ENCODE peak calls at places on chromosomes 12 and 14, in seven cellular contexts. One of them, this sample, is unnamed.

GRCh38 chr12:21155517-21156351 is 24.7 kb downstream of the SLCO1B1 start:
- DNase-seq in H1: no peak
- DNase-seq in mesendoderm: no peak
- DNase-seq in H9: no peak
- DNase-seq in mesenchymal stem cell: no peak
- DNase-seq in neuronal stem cell: no peak
- DNase-seq in IMR-90: no peak
- DNase-seq in this sample: no peak

GRCh38 chr12:5512585-5512970 is 80.7 kb downstream of the NTF3 start:
- DNase-seq in mesendoderm: no peak
- DNase-seq in H9: peak; percentile 35
- DNase-seq in mesenchymal stem cell: no peak
- DNase-seq in H1: no peak
- DNase-seq in neuronal stem cell: no peak
- DNase-seq in IMR-90: no peak
- DNase-seq in this sample: no peak

GRCh38 chr12:77861317-77861716 is 30.6 kb downstream of the NAV3 start:
- DNase-seq in neuronal stem cell: no peak
- DNase-seq in H9: no peak
- DNase-seq in H1: no peak
- DNase-seq in mesenchymal stem cell: no peak
- DNase-seq in mesendoderm: no peak
- DNase-seq in IMR-90: no peak
- DNase-seq in this sample: no peak

GRCh38 chr12:111014547-111014946 is 94.2 kb upstream of the MYL2 start:
- DNase-seq in H9: no peak
- DNase-seq in mesenchymal stem cell: no peak
- DNase-seq in mesendoderm: peak; percentile 37
- DNase-seq in neuronal stem cell: no peak
- DNase-seq in H1: no peak
- DNase-seq in IMR-90: no peak
- DNase-seq in this sample: no peak

GRCh38 chr12:56242986-56243385 is 13.1 kb downstream of the SLC39A5 start:
- DNase-seq in neuronal stem cell: no peak
- DNase-seq in mesendoderm: no peak
- DNase-seq in mesenchymal stem cell: no peak
- DNase-seq in H1: no peak
- DNase-seq in IMR-90: no peak
- DNase-seq in H9: no peak
- DNase-seq in this sample: no peak

GRCh38 chr14:90428676-90429075 is 31.8 kb downstream of the CALM1 start:
- DNase-seq in H1: no peak
- DNase-seq in mesenchymal stem cell: no peak
- DNase-seq in mesendoderm: no peak
- DNase-seq in neuronal stem cell: no peak
- DNase-seq in H9: no peak
- DNase-seq in IMR-90: no peak
- DNase-seq in this sample: no peak

GRCh38 chr12:27274706-27275105 is 30.6 kb downstream of the STK38L start:
- DNase-seq in mesendoderm: no peak
- DNase-seq in IMR-90: peak; percentile 31
- DNase-seq in H1: no peak
- DNase-seq in neuronal stem cell: no peak
- DNase-seq in mesenchymal stem cell: no peak
- DNase-seq in H9: no peak
- DNase-seq in this sample: no peak

GRCh38 chr14:94769413-94770250 is at the start of gene GSC:
- DNase-seq in mesendoderm: peak; percentile 58
- DNase-seq in IMR-90: peak; percentile 5
- DNase-seq in H1: no peak
- DNase-seq in H9: peak; percentile 83
- DNase-seq in mesenchymal stem cell: peak; percentile 16
- DNase-seq in neuronal stem cell: no peak
- DNase-seq in this sample: no peak

GRCh38 chr12:88223519-88223918 is 81.4 kb downstream of the TMTC3 start:
- DNase-seq in mesenchymal stem cell: no peak
- DNase-seq in mesendoderm: no peak
- DNase-seq in H1: no peak
- DNase-seq in neuronal stem cell: no peak
- DNase-seq in H9: no peak
- DNase-seq in IMR-90: no peak
- DNase-seq in this sample: no peak

GRCh38 chr12:2301531-2302461 is 249.0 kb downstream of the CACNA1C start:
- DNase-seq in neuronal stem cell: no peak
- DNase-seq in mesenchymal stem cell: peak; percentile 52
- DNase-seq in mesendoderm: no peak
- DNase-seq in IMR-90: peak; percentile 80
- DNase-seq in H1: no peak
- DNase-seq in H9: no peak
- DNase-seq in this sample: no peak

GRCh38 chr12:68501226-68501625 is 109.5 kb upstream of the RAP1B start:
- DNase-seq in mesenchymal stem cell: no peak
- DNase-seq in H9: no peak
- DNase-seq in IMR-90: no peak
- DNase-seq in mesendoderm: no peak
- DNase-seq in H1: no peak
- DNase-seq in neuronal stem cell: no peak
- DNase-seq in this sample: no peak

GRCh38 chr12:90404071-90404470 is 550.9 kb downstream of the CCER1 start:
- DNase-seq in IMR-90: no peak
- DNase-seq in neuronal stem cell: no peak
- DNase-seq in mesendoderm: no peak
- DNase-seq in H1: no peak
- DNase-seq in H9: no peak
- DNase-seq in mesenchymal stem cell: no peak
- DNase-seq in this sample: no peak

GRCh38 chr12:59119676-59120075 is 199.4 kb upstream of the LRIG3 start:
- DNase-seq in mesendoderm: no peak
- DNase-seq in neuronal stem cell: no peak
- DNase-seq in IMR-90: peak; percentile 39
- DNase-seq in H9: no peak
- DNase-seq in mesenchymal stem cell: peak; percentile 16
- DNase-seq in H1: no peak
- DNase-seq in this sample: peak; percentile 6

GRCh38 chr14:34250959-34251358 is 211.1 kb downstream of the SPTSSA start:
- DNase-seq in H1: no peak
- DNase-seq in mesendoderm: no peak
- DNase-seq in neuronal stem cell: no peak
- DNase-seq in mesenchymal stem cell: no peak
- DNase-seq in H9: no peak
- DNase-seq in IMR-90: no peak
- DNase-seq in this sample: no peak

GRCh38 chr12:100845095-100845494 is 50.5 kb downstream of the ANO4 start:
- DNase-seq in mesendoderm: no peak
- DNase-seq in H1: no peak
- DNase-seq in IMR-90: no peak
- DNase-seq in H9: no peak
- DNase-seq in neuronal stem cell: no peak
- DNase-seq in mesenchymal stem cell: no peak
- DNase-seq in this sample: peak; percentile 70

DNA sequence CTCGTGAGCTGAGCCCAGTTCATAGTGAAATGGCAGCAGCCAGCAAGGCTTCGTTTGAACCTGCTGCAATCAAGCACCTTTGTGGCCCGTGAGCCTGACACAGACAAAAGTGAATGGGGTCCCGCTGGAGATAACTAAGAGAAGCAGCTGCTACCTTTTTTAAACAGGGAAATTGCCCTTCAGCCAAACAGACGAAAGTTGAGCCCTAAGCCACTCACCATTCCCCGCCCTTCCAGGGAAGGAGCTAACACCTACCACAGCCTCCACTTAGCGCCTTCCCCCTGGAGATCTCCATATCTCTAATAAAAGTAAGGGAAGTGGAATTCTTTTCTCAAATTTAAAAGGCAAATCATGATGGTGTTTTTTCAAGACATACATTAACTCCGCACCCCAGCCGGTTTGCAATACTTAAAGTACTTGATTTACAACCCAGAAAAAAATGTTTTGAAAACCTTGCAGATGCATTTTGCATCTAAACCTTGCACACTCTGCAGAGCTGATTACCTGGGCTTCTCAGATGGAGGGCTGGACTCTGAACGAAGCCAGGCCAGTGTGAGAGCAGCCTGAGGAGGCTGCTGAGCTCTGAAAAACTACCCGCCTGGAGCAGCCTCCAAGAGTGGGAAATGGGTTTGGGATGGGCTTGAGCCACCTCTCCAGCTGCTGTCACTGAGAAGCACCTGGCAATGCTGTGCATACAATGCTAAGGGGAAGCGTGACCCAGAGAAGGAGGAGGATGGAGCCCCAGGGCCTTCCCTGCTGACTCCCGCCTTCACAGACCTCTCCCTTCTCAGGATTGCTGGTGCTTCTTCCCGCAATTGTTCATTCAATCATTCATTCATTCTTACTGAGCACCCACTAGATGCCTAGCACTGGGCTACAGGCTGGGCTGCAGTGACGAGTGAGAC is 10.0 kb downstream of the NUAK1 start:
- DNase-seq in H1: no peak
- DNase-seq in H9: peak; percentile 74
- DNase-seq in mesenchymal stem cell: no peak
- DNase-seq in neuronal stem cell: no peak
- DNase-seq in mesendoderm: peak; percentile 94
- DNase-seq in IMR-90: no peak
- DNase-seq in this sample: no peak
- H4K8ac ChIP-seq in H1: no peak overlapping the region
- H4K8ac ChIP-seq in H9: no peak overlapping the region
- H4K8ac ChIP-seq in mesenchymal stem cell: peak overlapping the region; percentile 39
- H4K8ac ChIP-seq in neuronal stem cell: no peak overlapping the region
- H4K8ac ChIP-seq in mesendoderm: no peak overlapping the region
- H4K8ac ChIP-seq in IMR-90: no peak overlapping the region
- H4K8ac ChIP-seq in this sample: no peak overlapping the region

GRCh38 chr12:116551952-116552749 is 7.0 kb upstream of the MAP1LC3B2 start:
- DNase-seq in neuronal stem cell: no peak
- DNase-seq in mesendoderm: no peak
- DNase-seq in H9: no peak
- DNase-seq in IMR-90: peak; percentile 86
- DNase-seq in H1: no peak
- DNase-seq in mesenchymal stem cell: peak; percentile 90
- DNase-seq in this sample: peak; percentile 22

GRCh38 chr12:116547955-116548471 is 11.2 kb upstream of the MAP1LC3B2 start:
- DNase-seq in neuronal stem cell: no peak
- DNase-seq in mesendoderm: no peak
- DNase-seq in mesenchymal stem cell: peak; percentile 42
- DNase-seq in IMR-90: peak; percentile 55
- DNase-seq in H1: no peak
- DNase-seq in H9: no peak
- DNase-seq in this sample: peak; percentile 29

GRCh38 chr12:116551151-116551550 is 8.0 kb upstream of the MAP1LC3B2 start:
- DNase-seq in H9: no peak
- DNase-seq in IMR-90: no peak
- DNase-seq in neuronal stem cell: no peak
- DNase-seq in mesendoderm: no peak
- DNase-seq in H1: no peak
- DNase-seq in mesenchymal stem cell: no peak
- DNase-seq in this sample: no peak

GRCh38 chr12:116552750-116553383 is 6.3 kb upstream of the MAP1LC3B2 start:
- DNase-seq in mesenchymal stem cell: no peak
- DNase-seq in IMR-90: no peak
- DNase-seq in neuronal stem cell: no peak
- DNase-seq in mesendoderm: no peak
- DNase-seq in H1: no peak
- DNase-seq in H9: no peak
- DNase-seq in this sample: no peak

DNA sequence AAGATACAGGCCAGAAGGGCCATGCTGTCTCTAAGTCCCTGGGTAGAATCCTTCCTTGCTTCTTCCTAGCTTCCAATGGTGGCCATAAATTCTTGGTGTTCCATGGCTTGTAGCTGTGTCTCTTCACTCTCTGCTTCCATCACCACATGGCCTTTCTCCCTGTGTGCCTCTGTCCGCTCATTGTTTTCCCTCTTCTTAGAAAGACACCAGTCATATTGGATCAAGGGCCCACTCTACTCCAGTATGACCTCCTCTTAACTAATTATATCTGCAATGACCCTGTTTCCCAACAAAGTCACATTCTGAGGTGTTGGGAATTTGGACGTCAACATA is 7.6 kb upstream of the MAP1LC3B2 start:
- DNase-seq in mesendoderm: no peak
- DNase-seq in mesenchymal stem cell: no peak
- DNase-seq in H9: no peak
- DNase-seq in IMR-90: no peak
- DNase-seq in H1: no peak
- DNase-seq in neuronal stem cell: no peak
- DNase-seq in this sample: no peak
- H3K4me1 ChIP-seq in mesendoderm: no peaks in the 10 kb centered on the region
- H3K4me1 ChIP-seq in mesenchymal stem cell: peaks cover 9% of the 10 kb centered on the region
- H3K4me1 ChIP-seq in H9: no peaks in the 10 kb centered on the region
- H3K4me1 ChIP-seq in IMR-90: peaks cover 8% of the 10 kb centered on the region
- H3K4me1 ChIP-seq in H1: no peaks in the 10 kb centered on the region
- H3K4me1 ChIP-seq in neuronal stem cell: peaks cover 2% of the 10 kb centered on the region
- H3K4me1 ChIP-seq in this sample: no peaks in the 10 kb centered on the region

GRCh38 chr14:77488558-77488957 is 10.1 kb downstream of the ISM2 start:
- DNase-seq in neuronal stem cell: no peak
- DNase-seq in IMR-90: no peak
- DNase-seq in mesendoderm: no peak
- DNase-seq in H9: no peak
- DNase-seq in H1: no peak
- DNase-seq in mesenchymal stem cell: no peak
- DNase-seq in this sample: no peak

GRCh38 chr14:77491056-77491455 is 7.6 kb downstream of the ISM2 start:
- DNase-seq in mesendoderm: no peak
- DNase-seq in H1: no peak
- DNase-seq in mesenchymal stem cell: no peak
- DNase-seq in H9: no peak
- DNase-seq in neuronal stem cell: no peak
- DNase-seq in IMR-90: no peak
- DNase-seq in this sample: no peak

GRCh38 chr14:77485901-77486678 is 12.5 kb downstream of the ISM2 start:
- DNase-seq in neuronal stem cell: no peak
- DNase-seq in IMR-90: peak; percentile 88
- DNase-seq in H1: no peak
- DNase-seq in H9: no peak
- DNase-seq in mesenchymal stem cell: peak; percentile 53
- DNase-seq in mesendoderm: no peak
- DNase-seq in this sample: no peak

GRCh38 chr14:77489051-77489450 is 9.6 kb downstream of the ISM2 start:
- DNase-seq in neuronal stem cell: no peak
- DNase-seq in mesendoderm: no peak
- DNase-seq in H1: no peak
- DNase-seq in H9: no peak
- DNase-seq in mesenchymal stem cell: no peak
- DNase-seq in IMR-90: no peak
- DNase-seq in this sample: no peak

GRCh38 chr14:77490347-77490986 is 8.1 kb downstream of the ISM2 start:
- DNase-seq in mesendoderm: no peak
- DNase-seq in neuronal stem cell: no peak
- DNase-seq in H1: no peak
- DNase-seq in mesenchymal stem cell: no peak
- DNase-seq in H9: no peak
- DNase-seq in IMR-90: no peak
- DNase-seq in this sample: peak; percentile 62
- H3K23ac ChIP-seq in mesendoderm: peak overlapping the region; percentile 45
- H3K23ac ChIP-seq in neuronal stem cell: no peak overlapping the region
- H3K23ac ChIP-seq in H1: no peak overlapping the region
- H3K23ac ChIP-seq in mesenchymal stem cell: no peak overlapping the region
- H3K23ac ChIP-seq in H9: no peak overlapping the region
- H3K23ac ChIP-seq in IMR-90: no peak overlapping the region
- H3K23ac ChIP-seq in this sample: no peak overlapping the region

DNA sequence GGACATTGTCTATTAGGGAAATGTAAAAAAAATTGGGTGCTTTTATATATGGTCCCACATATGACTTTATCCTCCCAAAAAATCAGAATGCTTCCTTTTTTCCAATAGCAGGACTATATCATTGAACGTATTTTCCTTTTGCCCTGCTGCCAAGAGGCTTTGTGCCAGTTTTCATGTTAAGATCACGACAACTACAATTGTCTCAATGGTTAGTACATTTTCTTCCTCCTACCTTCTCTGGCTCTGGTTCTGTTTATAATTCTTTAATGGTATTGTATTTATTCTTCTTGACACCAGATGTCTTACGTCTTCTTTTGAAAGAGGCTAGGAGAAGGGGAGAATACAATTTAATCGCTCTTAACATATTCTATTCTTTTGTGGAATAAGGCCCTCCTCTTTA is 106.9 kb downstream of the ANO6 start:
- DNase-seq in neuronal stem cell: no peak
- DNase-seq in mesenchymal stem cell: no peak
- DNase-seq in mesendoderm: no peak
- DNase-seq in H1: no peak
- DNase-seq in IMR-90: no peak
- DNase-seq in H9: no peak
- DNase-seq in this sample: no peak
- H4K8ac ChIP-seq in neuronal stem cell: no peak overlapping the region
- H4K8ac ChIP-seq in mesenchymal stem cell: no peak overlapping the region
- H4K8ac ChIP-seq in mesendoderm: no peak overlapping the region
- H4K8ac ChIP-seq in H1: no peak overlapping the region
- H4K8ac ChIP-seq in IMR-90: no peak overlapping the region
- H4K8ac ChIP-seq in H9: no peak overlapping the region
- H4K8ac ChIP-seq in this sample: no peak overlapping the region

This sample was measured in trophoblast cell.